ENCODE peak calls at places on chromosomes 2 and 18, in four cellular contexts. W is prostate gland, R is spleen, U is H1. J is an unnamed sample. For H3K4me1, the result is how much of the 10 kb centered on the place peaks cover.

GRCh38 chr2:136932700-136933099 is 167.4 kb downstream of the THSD7B start:
- DNase-seq in W (no peak), R (no peak), U (peak), J (no peak)

GRCh38 chr2:182324665-182325064 is 102.2 kb downstream of the PDE1A start:
- DNase-seq in W (no peak), R (no peak), U (no peak), J (no peak)

GRCh38 chr18:3623769-3624545 is 174.0 kb downstream of the TGIF1 start:
- DNase-seq in W (peak), R (no peak), U (no peak), J (no peak)

GRCh38 chr2:109721626-109722025 is 72.5 kb upstream of the RGPD5 start:
- DNase-seq in W (peak), R (no peak), U (no peak), J (no peak)

GRCh38 chr2:205024822-205025518 is 479.7 kb downstream of the PARD3B start:
- DNase-seq in W (no peak), R (no peak), U (no peak), J (no peak)

GRCh38 chr2:150491943-150492342 is 4.5 kb upstream of the RND3 start:
- DNase-seq in W (no peak), R (no peak), U (no peak), J (no peak)

GRCh38 chr18:32450026-32450681 is 20.5 kb downstream of the GAREM1 start:
- DNase-seq in W (no peak), R (no peak), U (no peak), J (no peak)

GRCh38 chr2:191878576-191879298 is 31.8 kb upstream of the CAVIN2 start:
- DNase-seq in W (no peak), R (no peak), U (no peak), J (no peak)

GRCh38 chr2:28435796-28436425 is 43.3 kb downstream of the FOSL2 start:
- DNase-seq in W (no peak), R (peak), U (no peak), J (no peak)

GRCh38 chr2:96727431-96727830 is 12.4 kb downstream of the LMAN2L start:
- DNase-seq in W (no peak), R (no peak), U (no peak), J (no peak)

GRCh38 chr2:46184794-46185583 is 112.2 kb upstream of the EPAS1 start:
- DNase-seq in W (no peak), R (no peak), U (no peak), J (no peak)

GRCh38 chr2:46183426-46183825 is 113.8 kb upstream of the EPAS1 start:
- DNase-seq in W (no peak), R (no peak), U (no peak), J (no peak)

GRCh38 chr2:46187112-46187618 is 110.0 kb upstream of the EPAS1 start:
- DNase-seq in W (peak), R (no peak), U (no peak), J (peak)

GRCh38 chr2:46193356-46193755 is 103.9 kb upstream of the EPAS1 start:
- DNase-seq in W (no peak), R (no peak), U (no peak), J (peak)

DNA sequence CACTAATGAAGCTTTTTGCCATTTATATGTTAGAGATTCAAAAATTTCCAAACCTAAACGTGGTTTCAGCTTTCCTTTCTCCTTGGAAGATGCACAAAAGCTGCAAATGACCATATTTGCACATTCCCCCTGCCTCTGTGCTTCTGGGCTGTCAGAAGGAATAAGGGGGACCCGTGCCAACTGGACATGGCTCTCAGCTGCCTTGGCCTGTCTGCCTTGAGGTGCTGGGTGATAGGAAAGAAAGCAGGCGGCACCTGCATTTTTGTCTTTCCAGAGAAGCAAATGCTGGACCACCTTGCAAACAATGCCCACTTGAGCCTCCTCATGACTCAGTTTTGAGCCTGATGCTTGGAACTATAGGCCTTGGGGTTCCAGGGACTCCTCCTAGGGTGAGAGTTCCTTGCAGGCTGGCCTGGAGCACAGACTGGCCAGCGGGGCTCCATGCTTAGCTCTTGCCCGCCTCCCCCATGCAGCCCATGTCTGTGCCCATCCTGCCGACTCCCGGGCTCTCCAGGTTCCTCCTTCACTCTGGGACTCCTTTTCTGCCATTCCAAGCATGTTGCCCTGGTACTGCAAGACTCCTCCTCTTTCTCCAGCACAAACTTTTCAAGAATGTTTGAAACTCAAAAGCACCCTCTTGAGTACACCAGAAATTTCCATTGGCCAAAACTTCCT is 109.0 kb upstream of the EPAS1 start:
- DNase-seq in W (no peak), R (no peak), U (no peak), J (no peak)
- H3K27ac ChIP-seq in W (no peak), R (peak), U (no peak), J (peak)

DNA sequence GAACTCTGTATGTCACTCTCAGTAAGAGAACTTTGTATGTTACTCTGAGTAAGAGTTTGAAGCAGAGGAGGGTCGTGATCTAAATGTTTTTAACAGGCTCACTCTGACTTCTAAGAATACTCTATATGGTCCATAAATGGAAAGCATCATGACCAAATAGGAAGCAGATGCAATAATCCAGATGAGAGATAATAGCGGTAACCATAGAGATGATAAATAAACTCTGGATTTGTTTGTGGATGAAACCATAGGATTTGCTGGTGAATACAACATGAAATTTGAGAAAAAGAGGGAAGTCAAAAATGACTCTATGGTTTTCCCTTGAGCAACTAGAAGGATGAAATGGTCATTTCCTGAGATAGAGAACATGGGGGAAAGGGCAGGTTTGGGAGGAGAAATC is 3.9 kb downstream of the HEATR5B start:
- DNase-seq in W (no peak), R (no peak), U (no peak), J (no peak)
- H3K4me1 ChIP-seq in W (under half), R (under half), U (under half), J (under half)

DNA sequence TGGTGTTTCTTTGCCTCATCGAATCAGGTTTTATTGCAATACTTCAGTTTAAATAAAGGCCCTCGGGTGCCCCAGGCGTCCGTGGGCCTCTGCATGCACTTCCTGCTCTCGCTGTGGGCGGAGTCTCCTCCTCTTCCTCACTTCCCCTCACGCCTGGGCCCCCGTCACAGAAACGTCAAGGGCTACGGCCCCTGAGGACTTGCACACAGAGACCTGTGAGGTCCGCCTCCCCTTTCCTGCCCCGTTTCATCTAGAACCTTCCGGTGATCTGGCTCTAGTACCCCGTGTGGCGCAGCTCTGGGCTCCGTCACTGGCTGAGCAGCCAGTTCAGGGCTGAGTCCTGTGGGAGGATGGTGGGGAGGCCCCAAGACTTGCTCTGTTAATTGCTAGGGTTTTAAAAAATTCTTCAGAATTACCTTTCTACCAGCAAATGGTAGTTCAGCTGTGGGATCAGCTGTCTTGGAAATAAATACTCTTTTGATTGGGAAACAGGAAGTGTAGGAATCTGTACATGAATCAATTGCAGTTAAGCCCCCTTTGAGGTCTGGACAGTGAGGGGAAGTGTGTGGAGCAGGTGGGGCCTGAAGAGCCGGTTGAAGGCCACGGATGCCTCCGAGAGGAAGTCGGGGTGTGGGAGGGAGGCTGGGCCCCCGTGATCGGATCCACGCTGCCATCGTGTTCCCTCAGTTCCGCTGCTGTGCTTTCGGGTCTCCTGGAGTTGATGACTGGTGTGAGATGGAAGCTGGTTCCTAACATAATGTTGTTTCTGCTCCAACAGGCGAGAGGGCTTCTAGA is 10.2 kb downstream of the NFATC1 start:
- DNase-seq in W (no peak), R (peak), U (no peak), J (no peak)
- TF ChIP-seq POLR2AphosphoS5 in W (peak), R (peak), U (no peak), J (no peak)

GRCh38 chr18:23971656-23972230 is 42.8 kb upstream of the TTC39C start:
- DNase-seq in W (no peak), R (no peak), U (no peak), J (no peak)
- H3K27ac ChIP-seq in W (no peak), R (peak), U (no peak), J (no peak)

DNA sequence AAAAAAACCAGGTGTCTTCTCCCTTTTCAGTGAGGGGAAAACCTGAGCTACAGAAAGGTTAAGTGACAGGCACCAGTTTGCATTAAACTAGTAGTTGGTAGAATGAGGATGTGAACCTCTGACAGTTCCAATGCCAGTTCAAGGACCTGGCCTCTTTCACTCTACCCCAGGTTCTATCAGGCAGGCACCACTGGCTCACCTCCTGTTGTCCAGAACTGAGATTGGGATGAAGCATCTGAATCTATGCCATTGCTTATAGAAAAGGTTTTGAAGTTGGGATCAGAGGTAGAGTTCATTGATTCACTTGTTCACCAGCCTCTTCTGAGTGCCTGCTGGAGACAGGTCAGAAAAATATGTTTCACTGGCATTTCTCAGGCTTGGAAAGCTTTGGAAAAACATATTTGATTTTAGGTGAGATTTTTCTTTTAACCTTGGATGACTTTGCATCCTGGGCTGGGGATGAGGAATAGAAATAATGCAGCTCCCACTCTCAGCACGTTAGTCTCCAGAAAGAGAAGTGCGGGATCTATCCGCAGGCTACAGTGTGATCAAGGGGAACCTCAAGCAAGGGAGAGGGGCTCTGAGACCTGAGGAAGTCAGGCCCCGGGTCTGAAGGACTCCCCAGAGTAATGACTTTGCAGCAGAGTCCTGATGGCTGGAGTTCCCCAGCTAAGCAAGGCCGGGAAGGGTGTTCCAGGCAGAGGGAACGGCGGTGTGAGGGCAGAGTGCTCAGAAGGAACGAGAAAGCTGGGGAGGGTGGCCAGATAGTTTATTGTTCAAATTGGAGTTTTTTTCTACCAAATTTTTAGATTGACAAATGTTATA is 250.3 kb downstream of the MYCN start:
- DNase-seq in W (no peak), R (no peak), U (no peak), J (no peak)
- H3K4me1 ChIP-seq in W (under half), R (under half), U (under half), J (under half)

GRCh38 chr2:32977228-32977758 is 30.5 kb downstream of the LTBP1 start:
- DNase-seq in W (peak), R (no peak), U (no peak), J (no peak)
- TF ChIP-seq POLR2AphosphoS5 in W (no peak), R (no peak), U (no peak), J (no peak)

DNA sequence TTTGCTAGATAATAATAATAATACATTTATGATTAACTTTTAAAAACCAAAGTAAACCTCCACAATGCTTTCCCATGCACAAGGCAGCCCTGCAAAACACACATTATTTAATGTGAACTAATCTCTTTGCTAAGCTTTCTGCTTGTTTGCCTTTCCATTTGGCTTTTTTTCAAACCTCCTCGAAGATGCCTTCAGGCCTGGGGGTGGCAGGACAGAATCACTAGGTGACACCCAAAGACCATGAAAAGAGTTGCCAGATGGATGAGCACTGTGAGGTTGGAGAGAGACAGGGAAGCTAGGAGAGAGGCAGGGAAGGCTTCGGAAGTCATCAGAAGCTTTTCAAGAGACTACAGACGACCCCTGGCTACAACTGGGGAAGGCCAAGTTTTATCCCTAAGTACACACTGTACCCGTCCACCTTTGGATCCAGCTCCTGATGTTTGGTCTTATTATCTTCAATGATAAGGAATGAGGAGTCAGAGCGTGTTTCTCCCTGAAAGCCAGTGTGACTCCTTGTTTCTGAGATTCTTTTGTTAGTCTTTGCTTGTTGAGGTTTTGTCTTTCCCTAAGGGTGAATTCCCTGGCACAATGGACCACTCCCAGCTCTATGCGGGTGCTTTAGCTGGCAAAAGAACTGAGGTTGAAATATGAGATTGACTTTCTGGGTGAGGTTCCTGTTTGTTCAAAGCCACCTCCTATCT is 33.5 kb upstream of the SLC9A2 start:
- DNase-seq in W (peak), R (no peak), U (no peak), J (no peak)
- H3K27ac ChIP-seq in W (no peak), R (no peak), U (no peak), J (no peak)

DNA sequence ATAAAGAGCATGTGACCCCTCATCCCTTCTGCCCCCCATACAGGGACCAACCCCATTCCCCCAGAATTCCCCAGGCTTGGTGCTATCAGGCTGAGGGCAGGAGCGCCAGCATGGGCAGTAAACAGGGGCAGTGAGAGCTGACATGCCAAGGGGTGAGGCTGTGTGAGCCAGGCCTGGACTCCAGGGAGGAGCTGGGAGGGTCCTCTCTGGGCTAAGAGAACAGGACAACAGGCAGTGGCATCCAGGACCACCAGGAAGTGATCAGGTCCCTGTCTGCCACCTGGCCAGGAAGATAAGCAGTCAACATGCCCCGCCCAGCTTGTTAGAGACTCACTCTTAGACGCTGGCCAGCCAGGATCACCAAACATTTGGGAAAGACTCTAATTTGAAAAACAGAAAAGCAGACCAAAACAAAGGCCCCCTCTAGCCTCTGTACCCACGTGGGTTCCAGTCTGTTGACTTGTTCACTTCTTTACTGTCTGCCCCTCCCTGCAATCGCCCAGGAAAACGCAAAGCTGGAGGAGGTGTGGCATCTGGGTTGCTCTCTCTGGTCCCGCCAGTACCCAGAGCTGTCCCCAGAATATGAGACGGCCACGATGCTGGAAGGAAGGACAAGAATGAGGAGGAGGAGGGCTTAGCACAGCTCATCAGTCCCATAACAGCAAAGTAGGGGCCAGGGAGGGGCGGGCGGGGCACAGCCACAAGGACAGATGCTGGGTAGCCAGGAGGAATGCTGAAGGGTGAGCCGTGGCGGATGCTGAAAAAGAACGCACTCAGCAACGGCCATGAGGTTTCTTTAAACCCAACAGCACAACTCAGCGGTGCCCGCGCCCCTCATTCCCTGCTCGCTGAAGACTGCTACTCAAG is 188.0 kb downstream of the HDAC4 start:
- DNase-seq in W (no peak), R (no peak), U (no peak), J (no peak)
- H3K4me1 ChIP-seq in W (under half), R (under half), U (under half), J (half or more)

GRCh38 chr2:233468746-233469110 is 97.9 kb downstream of the USP40 start:
- DNase-seq in W (no peak), R (no peak), U (no peak), J (no peak)
- TF ChIP-seq POLR2AphosphoS5 in W (no peak), R (peak), U (no peak), J (no peak)